ENCODE peak calls at places on chromosome 16, in six cellular contexts. P is AG10803, J is coronary artery, V is neural progenitor cell, C is GM23338, F is fibroblast of lung. T is an unnamed sample.

GRCh38 chr16:85144026-85144915 is 32.0 kb upstream of the CIBAR2 start:
- DNase-seq in J (no peak), V (no peak), C (no peak), P (no peak), F (no peak), T (no peak)

GRCh38 chr16:10684541-10685151 is 10.1 kb downstream of the TEKT5 start:
- DNase-seq in F (no peak), J (no peak), V (no peak), C (no peak), P (no peak), T (no peak)

GRCh38 chr16:57283956-57284205 is 591 bp downstream of the PLLP start:
- DNase-seq in P (no peak), J (no peak), F (no peak), C (no peak), V (no peak), T (no peak)

GRCh38 chr16:2296662-2297505 is 29.0 kb upstream of the RNPS1 start:
- DNase-seq in F (peak), C (peak), J (no peak), P (peak), V (peak), T (no peak)

GRCh38 chr16:84929421-84930297 is 81.7 kb downstream of the ZDHHC7 start:
- DNase-seq in F (no peak), P (no peak), C (no peak), V (no peak), J (no peak), T (no peak)

GRCh38 chr16:52450906-52451305 is 96.0 kb downstream of the TOX3 start:
- DNase-seq in F (no peak), J (no peak), C (no peak), P (no peak), V (no peak), T (no peak)

GRCh38 chr16:10868562-10869469 is 8.2 kb upstream of the CIITA start:
- DNase-seq in P (no peak), V (no peak), C (no peak), F (no peak), J (no peak), T (no peak)

GRCh38 chr16:65005696-65006095 is 116.2 kb downstream of the CDH11 start:
- DNase-seq in V (no peak), J (no peak), F (no peak), P (no peak), C (no peak), T (no peak)

GRCh38 chr16:66511615-66512500 is 38.1 kb downstream of the TK2 start:
- DNase-seq in V (peak), J (peak), P (peak), C (peak), F (peak), T (peak)

GRCh38 chr16:50297301-50298074 is 31.1 kb downstream of the ADCY7 start:
- DNase-seq in P (no peak), F (no peak), C (no peak), J (peak), V (no peak), T (no peak)

GRCh38 chr16:90011908-90012501 is 7.3 kb downstream of the DBNDD1 start:
- DNase-seq in P (no peak), V (no peak), J (no peak), F (no peak), C (no peak), T (no peak)

GRCh38 chr16:74226361-74226979 is 70.1 kb upstream of the PSMD7 start:
- DNase-seq in F (peak), J (no peak), C (peak), V (peak), P (peak), T (no peak)

GRCh38 chr16:24610421-24610765 is 71.0 kb downstream of the RBBP6 start:
- DNase-seq in J (no peak), P (peak), V (peak), C (peak), F (peak), T (no peak)

GRCh38 chr16:27475561-27475960 is 73.6 kb downstream of the IL21R start:
- DNase-seq in J (no peak), P (peak), F (peak), C (no peak), V (no peak), T (peak)

GRCh38 chr16:50263060-50263909 is 3.1 kb upstream of the ADCY7 start:
- DNase-seq in C (no peak), J (no peak), F (no peak), P (no peak), V (no peak), T (no peak)

GRCh38 chr16:70661534-70661917 is 15.2 kb downstream of the IL34 start:
- DNase-seq in P (no peak), F (no peak), J (no peak), V (no peak), C (peak), T (no peak)

GRCh38 chr16:62889097-62889496 is 852.9 kb upstream of the CDH8 start:
- DNase-seq in J (no peak), P (no peak), V (no peak), F (no peak), C (no peak), T (no peak)

GRCh38 chr16:73054131-73054496 is 6.2 kb upstream of the ZFHX3 start:
- DNase-seq in C (peak), F (no peak), J (no peak), P (no peak), V (no peak), T (no peak)

GRCh38 chr16:73051903-73052302 is 4.0 kb upstream of the ZFHX3 start:
- DNase-seq in C (no peak), J (no peak), V (no peak), P (no peak), F (peak), T (no peak)

GRCh38 chr16:73052441-73053030 is 4.6 kb upstream of the ZFHX3 start:
- DNase-seq in J (no peak), F (peak), P (no peak), V (peak), C (peak), T (no peak)

GRCh38 chr16:73053379-73054130 is 5.6 kb upstream of the ZFHX3 start:
- DNase-seq in C (peak), F (peak), P (no peak), V (no peak), J (no peak), T (no peak)

GRCh38 chr16:73053038-73053378 is 5.1 kb upstream of the ZFHX3 start:
- DNase-seq in V (no peak), F (no peak), C (no peak), J (no peak), P (no peak), T (no peak)
- H3K4me3 ChIP-seq in V (no peak), F (peak), C (peak), J (peak), P (no peak), T (no peak)

GRCh38 chr16:23183486-23183862 is 929 bp downstream of the SCNN1G start:
- DNase-seq in V (no peak), C (no peak), J (no peak), P (no peak), F (no peak), T (no peak)

GRCh38 chr16:23182206-23182674 is 305 bp upstream of the SCNN1G start:
- DNase-seq in C (peak), P (peak), V (peak), F (peak), J (no peak), T (no peak)

GRCh38 chr16:23181506-23181905 is 1.0 kb upstream of the SCNN1G start:
- DNase-seq in C (no peak), P (no peak), V (no peak), F (no peak), J (no peak), T (no peak)

GRCh38 chr16:23185661-23186060 is 3.1 kb downstream of the SCNN1G start:
- DNase-seq in P (no peak), F (no peak), C (no peak), V (no peak), J (no peak), T (no peak)

GRCh38 chr16:23182675-23183485 is at the start of gene SCNN1G:
- DNase-seq in V (peak), P (no peak), F (no peak), C (peak), J (no peak), T (no peak)
- TF ChIP-seq CTCF in V (peak), P (no peak), F (no peak), C (no peak), J (peak), T (no peak)

DNA sequence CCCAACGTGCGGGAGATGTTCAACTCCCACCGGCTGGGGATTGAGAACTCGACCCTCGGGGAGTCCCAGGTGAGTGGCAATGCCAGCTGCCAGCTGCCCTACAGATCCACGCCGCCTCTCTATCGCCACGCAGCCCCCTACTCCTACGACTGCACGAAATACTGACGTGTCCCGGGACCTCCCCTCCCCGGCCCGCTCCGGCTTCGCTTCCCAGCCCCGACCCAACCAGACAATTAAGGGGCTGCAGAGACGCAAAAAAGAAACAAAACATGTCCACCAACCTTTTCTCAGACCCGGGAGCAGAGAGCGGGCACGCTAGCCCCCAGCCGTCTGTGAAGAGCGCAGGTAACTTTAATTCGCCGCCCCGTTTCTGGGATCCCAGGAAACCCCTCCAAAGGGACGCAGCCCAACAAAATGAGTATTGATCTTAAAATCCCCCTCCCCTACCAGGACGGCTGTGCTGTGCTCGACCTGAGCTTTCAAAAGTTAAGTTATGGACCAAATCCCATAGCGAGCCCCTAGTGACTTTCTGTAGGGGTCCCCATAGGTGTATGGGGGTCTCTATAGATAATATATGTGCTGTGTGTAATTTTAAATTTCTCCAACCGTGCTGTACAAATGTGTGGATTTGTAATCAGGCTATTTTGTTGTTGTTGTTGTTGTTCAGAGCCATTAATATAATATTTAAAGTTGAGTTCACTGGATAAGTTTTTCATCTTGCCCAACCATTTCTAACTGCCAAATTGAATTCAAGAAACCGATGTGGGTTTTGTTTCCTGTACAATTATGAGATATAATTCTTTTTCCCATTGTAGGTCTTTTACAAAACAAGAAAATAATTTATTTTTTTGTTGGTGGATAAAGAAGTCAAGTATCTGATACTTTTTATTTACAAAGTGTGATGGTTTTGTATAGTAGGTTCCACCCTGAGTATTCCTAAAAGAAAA is 2.3 kb downstream of the FOXC2 start:
- DNase-seq in P (no peak), C (peak), J (no peak), V (no peak), F (no peak), T (no peak)
- H3K4me3 ChIP-seq in P (peak), C (peak), J (peak), V (peak), F (peak), T (peak)

DNA sequence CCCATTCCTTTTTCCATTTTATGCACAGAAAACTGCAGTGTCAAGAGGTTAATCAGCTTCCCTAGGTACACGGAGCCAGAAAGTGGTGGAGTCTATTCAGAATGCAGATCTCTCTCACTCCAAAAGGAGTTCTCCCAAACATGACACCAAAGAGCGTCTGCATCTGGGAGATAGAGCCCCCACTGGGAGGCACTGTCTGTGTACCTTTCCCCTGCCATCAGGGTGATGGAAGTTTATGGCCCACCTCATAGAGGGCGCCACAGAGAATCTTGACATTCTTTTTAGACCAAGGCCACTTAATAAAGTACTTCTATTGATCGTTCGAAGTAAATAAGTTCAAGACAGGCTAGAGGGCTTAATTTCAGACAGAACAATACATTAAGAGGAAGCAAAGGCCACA is 493.7 kb upstream of the ERCC4 start:
- DNase-seq in J (no peak), V (peak), C (peak), P (no peak), F (no peak), T (no peak)
- TF ChIP-seq CTCF in J (no peak), V (peak), C (peak), P (no peak), F (no peak), T (no peak)

GRCh38 chr16:676565-677297 is 1.3 kb downstream of the RHBDL1 start:
- DNase-seq in P (no peak), C (peak), F (no peak), J (no peak), V (no peak), T (no peak)

GRCh38 chr16:678858-679807 is 1.1 kb upstream of the STUB1 start:
- DNase-seq in V (peak), C (peak), F (peak), P (peak), J (no peak), T (no peak)

GRCh38 chr16:675884-676564 is 553 bp downstream of the RHBDL1 start:
- DNase-seq in V (no peak), C (peak), P (no peak), F (no peak), J (no peak), T (no peak)

GRCh38 chr16:678209-678857 is 1.9 kb upstream of the STUB1 start:
- DNase-seq in J (no peak), V (no peak), F (no peak), C (no peak), P (no peak), T (no peak)

GRCh38 chr16:677306-678190 is 2.1 kb downstream of the RHBDL1 start:
- DNase-seq in P (no peak), J (no peak), V (no peak), F (no peak), C (peak), T (no peak)
- H3K4me3 ChIP-seq in P (no peak), J (no peak), V (no peak), F (no peak), C (peak), T (no peak)